ENCODE peak calls at places on chromosomes 7 and 10, in five cellular contexts. L is cardiac muscle cell, E is NT2/D1, P is breast epithelium, R is right lobe of liver. U is an unnamed sample. For H3K36me3, the result is how much of the 10 kb centered on the place peaks cover.

GRCh38 chr10:129725011-129725410 is 239.1 kb downstream of the EBF3 start:
- DNase-seq in L (no peak), E (no peak), P (no peak), R (peak), U (no peak)

GRCh38 chr7:135490783-135491182 is 19.1 kb downstream of the CNOT4 start:
- DNase-seq in L (peak), E (no peak), P (no peak), R (no peak), U (peak)

GRCh38 chr7:46072722-46073121 is 151.7 kb upstream of the IGFBP3 start:
- DNase-seq in L (no peak), E (no peak), P (no peak), R (no peak), U (no peak)

GRCh38 chr7:14834456-14834855 is 68.1 kb downstream of the DGKB start:
- DNase-seq in L (no peak), E (no peak), P (no peak), R (no peak), U (no peak)

GRCh38 chr7:135508853-135509588 is 881 bp downstream of the CNOT4 start:
- DNase-seq in L (peak), E (no peak), P (no peak), R (no peak), U (peak)

GRCh38 chr7:48938539-48938938 is 14.2 kb downstream of the CDC14C start:
- DNase-seq in L (no peak), E (no peak), P (no peak), R (no peak), U (no peak)

GRCh38 chr7:32204361-32205018 is 134.3 kb upstream of the PDE1C start:
- DNase-seq in L (peak), E (peak), P (peak), R (no peak), U (peak)

GRCh38 chr10:119273413-119273812 is 66.0 kb downstream of the GRK5 start:
- DNase-seq in L (no peak), E (no peak), P (no peak), R (no peak), U (no peak)

GRCh38 chr10:86905429-86905828 is 52.0 kb downstream of the MMRN2 start:
- DNase-seq in L (no peak), E (no peak), P (no peak), R (no peak), U (no peak)

GRCh38 chr7:66047426-66047825 is 28.2 kb upstream of the ASL start:
- DNase-seq in L (no peak), E (no peak), P (no peak), R (no peak), U (no peak)

GRCh38 chr10:51198170-51198569 is 123.9 kb downstream of the PRKG1 start:
- DNase-seq in L (no peak), E (no peak), P (no peak), R (no peak), U (no peak)

GRCh38 chr10:29858352-29859267 is 200.8 kb downstream of the JCAD start:
- DNase-seq in L (peak), E (peak), P (peak), R (peak), U (peak)

GRCh38 chr10:131207584-131208532 is 103.7 kb downstream of the TCERG1L start:
- DNase-seq in L (no peak), E (no peak), P (no peak), R (no peak), U (no peak)

GRCh38 chr7:69208848-69209247 is 389.4 kb upstream of the AUTS2 start:
- DNase-seq in L (no peak), E (no peak), P (no peak), R (no peak), U (no peak)

GRCh38 chr10:118309911-118310310 is 32.2 kb downstream of the FAM204A start:
- DNase-seq in L (no peak), E (no peak), P (no peak), R (no peak), U (no peak)

GRCh38 chr10:46543379-46544014 is 13.0 kb downstream of the GPRIN2 start:
- DNase-seq in L (no peak), E (no peak), P (no peak), R (no peak), U (no peak)

GRCh38 chr7:1017586-1018333 is 26.6 kb upstream of the GPR146 start:
- DNase-seq in L (no peak), E (no peak), P (no peak), R (no peak), U (no peak)

GRCh38 chr7:39592586-39592985 is 26.4 kb downstream of the YAE1 start:
- DNase-seq in L (no peak), E (no peak), P (no peak), R (no peak), U (no peak)

GRCh38 chr7:24738577-24738976 is 18.7 kb downstream of the GSDME start:
- DNase-seq in L (no peak), E (no peak), P (no peak), R (no peak), U (no peak)

GRCh38 chr10:59057350-59057749 is 119.1 kb upstream of the PHYHIPL start:
- DNase-seq in L (peak), E (no peak), P (no peak), R (no peak), U (no peak)

GRCh38 chr10:72419241-72419640 is 64.5 kb upstream of the DNAJB12 start:
- DNase-seq in L (no peak), E (no peak), P (no peak), R (no peak), U (no peak)

GRCh38 chr10:42972946-42973345 is 103.9 kb upstream of the RET start:
- DNase-seq in L (no peak), E (no peak), P (no peak), R (no peak), U (no peak)
- H3K36me3 ChIP-seq in L (under half), E (under half), P (under half), R (under half), U (under half)

GRCh38 chr7:26038201-26038990 is 113.6 kb upstream of the NFE2L3 start:
- DNase-seq in L (peak), E (no peak), P (no peak), R (no peak), U (no peak)

GRCh38 chr7:26040085-26040484 is 111.9 kb upstream of the NFE2L3 start:
- DNase-seq in L (no peak), E (no peak), P (no peak), R (no peak), U (no peak)

GRCh38 chr7:26036092-26036491 is 115.9 kb upstream of the NFE2L3 start:
- DNase-seq in L (no peak), E (no peak), P (no peak), R (no peak), U (no peak)

GRCh38 chr7:26034386-26034785 is 117.6 kb upstream of the NFE2L3 start:
- DNase-seq in L (no peak), E (no peak), P (no peak), R (no peak), U (no peak)

DNA sequence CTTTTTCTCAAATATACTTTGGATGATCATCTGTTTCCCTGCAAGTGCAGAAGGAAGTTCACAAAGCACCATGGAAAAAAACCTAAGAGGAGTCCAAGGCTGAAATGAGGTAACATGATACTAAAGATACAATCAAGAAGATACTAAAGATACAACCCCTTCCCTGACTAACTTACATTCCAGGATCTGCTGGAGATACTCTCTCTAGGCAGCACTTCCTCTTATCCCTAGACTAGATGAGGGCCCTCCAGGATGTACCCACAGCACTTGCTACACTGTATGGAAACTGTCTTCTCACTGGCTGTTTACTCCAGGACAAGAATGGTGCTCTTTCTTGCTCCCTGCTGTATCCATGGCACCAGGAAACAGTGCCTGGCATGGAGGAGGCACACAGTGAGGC is 116.4 kb upstream of the NFE2L3 start:
- DNase-seq in L (no peak), E (no peak), P (no peak), R (no peak), U (no peak)
- H3K36me3 ChIP-seq in L (under half), E (under half), P (under half), R (under half), U (under half)

DNA sequence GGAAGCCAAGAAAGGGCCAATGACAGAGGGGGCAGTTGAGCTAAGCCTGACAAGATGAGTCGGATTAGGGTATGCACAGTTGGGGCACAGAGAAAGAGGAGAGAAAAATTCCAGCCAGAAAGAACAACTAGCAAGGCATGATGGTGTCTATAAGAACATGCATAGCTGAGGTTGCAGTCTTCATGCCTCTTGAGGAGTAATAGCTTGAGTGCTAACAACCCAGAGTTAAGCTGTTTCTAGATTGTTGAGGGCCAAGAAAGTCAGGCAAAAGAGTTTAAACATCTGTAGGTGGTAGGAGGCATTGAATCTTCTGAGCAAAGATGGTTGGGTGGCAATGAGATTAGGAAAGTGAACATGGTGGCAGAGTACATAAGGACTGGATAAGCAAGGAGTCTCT is 145.8 kb downstream of the PLXNA4 start:
- DNase-seq in L (no peak), E (no peak), P (no peak), R (no peak), U (no peak)
- H3K36me3 ChIP-seq in L (under half), E (under half), P (under half), R (under half), U (under half)

GRCh38 chr10:94103902-94104301 is 110.2 kb downstream of the PLCE1 start:
- DNase-seq in L (no peak), E (no peak), P (no peak), R (no peak), U (no peak)
- H3K36me3 ChIP-seq in L (under half), E (under half), P (under half), R (under half), U (under half)

DNA sequence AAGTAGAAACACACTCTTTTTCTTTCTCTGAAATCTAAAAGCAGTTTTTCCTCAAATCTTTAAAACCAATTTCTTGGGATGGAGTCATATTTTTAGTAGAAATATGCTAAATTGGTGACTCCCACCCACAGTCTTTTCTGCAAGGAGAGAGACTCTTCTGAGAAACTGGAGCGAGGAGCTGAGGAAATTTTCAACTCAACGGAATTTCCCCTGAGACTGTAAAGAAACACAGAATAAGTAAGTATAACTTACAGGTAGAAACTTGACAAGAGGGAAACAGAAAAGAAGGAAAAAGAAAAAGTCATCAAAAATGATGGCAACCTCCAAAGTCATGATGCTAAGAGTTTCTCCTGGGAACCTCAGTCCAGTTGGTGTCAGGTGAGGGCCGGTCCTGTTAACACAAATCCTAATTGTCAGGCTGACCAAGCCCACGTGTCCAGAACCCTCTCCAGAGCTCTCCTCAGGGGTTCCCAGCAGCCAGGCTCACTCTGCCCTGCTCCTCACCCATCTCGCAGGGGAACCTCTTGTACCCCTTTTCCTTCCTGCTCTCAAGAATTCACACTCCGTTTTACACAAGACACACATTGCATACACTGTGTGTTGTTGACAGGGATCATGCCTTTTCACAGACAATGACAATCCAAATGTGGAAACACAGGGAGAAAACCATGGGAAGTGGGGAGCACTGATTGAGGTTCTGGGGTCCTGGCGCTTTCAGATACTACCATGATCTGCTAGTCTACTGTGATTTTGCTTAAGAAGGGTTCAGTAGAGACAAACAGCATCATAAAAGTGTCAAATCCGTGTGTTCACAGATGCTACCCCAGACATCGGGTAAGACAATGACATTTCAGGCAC is 16.3 kb downstream of the IL2RA start:
- DNase-seq in L (no peak), E (no peak), P (no peak), R (no peak), U (peak)
- H3K36me3 ChIP-seq in L (under half), E (under half), P (under half), R (under half), U (under half)

DNA sequence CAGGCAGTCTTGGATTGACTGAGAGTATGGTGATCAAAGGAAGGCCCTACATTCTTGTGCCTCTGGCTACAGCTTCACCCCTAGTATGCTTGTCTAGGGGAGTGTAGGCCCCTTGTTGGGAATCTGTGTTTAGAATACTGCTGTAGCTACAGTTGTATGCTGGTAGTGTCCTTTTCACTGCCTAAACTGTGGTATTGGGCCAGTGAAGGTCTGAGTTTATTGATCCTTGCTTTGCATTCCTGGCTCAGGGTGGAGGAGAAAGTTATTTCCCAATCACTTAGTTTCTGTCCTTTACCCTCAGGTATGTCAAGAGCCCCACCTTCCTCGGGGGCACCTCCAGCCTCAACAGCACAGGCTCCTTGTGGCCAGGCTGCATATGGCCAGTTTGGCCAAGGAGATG is 6.6 kb downstream of the SEC24C start:
- DNase-seq in L (no peak), E (no peak), P (no peak), R (no peak), U (no peak)
- H3K36me3 ChIP-seq in L (under half), E (half or more), P (under half), R (under half), U (under half)

DNA sequence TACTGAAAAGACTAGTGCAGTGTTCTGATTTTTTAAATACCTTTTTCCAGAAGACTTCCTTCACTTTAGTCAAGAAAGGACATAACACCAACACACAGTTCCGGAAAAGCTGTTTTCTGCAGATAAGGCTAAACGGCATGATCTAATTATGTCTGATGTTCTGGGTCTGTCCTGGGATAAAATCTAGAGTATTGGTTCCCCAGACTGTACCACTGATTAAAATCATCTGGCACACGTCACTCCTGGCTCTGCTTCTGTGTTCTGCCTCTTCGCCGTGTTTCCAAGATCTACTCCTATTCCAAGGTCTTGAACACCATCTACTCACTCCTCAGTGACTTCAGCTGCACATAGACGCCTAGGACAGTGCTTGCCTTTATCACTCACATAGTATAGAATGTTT is 100.8 kb upstream of the SFMBT2 start:
- DNase-seq in L (no peak), E (no peak), P (no peak), R (no peak), U (no peak)
- H3K36me3 ChIP-seq in L (under half), E (under half), P (under half), R (under half), U (under half)

GRCh38 chr10:102656791-102657371 is 12.6 kb downstream of the TRIM8 start:
- DNase-seq in L (no peak), E (no peak), P (no peak), R (peak), U (no peak)
- H3K36me3 ChIP-seq in L (under half), E (half or more), P (under half), R (under half), U (under half)

GRCh38 chr7:139626817-139627216 is 103.3 kb downstream of the CLEC2L start:
- DNase-seq in L (no peak), E (no peak), P (no peak), R (no peak), U (no peak)
- H3K36me3 ChIP-seq in L (under half), E (under half), P (under half), R (under half), U (under half)

DNA sequence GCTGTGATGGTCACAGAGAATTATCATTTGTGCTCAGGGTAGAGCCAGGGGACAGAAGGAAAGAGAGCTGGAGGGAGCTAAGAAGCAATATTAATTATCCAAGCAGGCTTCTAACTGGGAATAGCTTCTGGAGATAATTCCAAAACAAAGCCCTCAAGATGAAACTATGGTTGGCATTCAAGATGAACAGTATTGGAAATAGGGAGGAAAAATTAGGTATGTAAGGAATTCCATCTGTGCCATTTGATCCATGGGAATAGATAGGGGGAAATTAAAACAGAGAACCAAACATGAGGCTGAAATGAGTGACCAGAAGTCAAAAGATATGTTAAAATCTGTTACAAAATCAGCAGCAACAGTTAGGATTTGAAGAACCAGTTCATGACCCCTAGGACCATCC is 75.3 kb downstream of the NDUFB2 start:
- DNase-seq in L (no peak), E (no peak), P (no peak), R (no peak), U (no peak)
- H3K36me3 ChIP-seq in L (under half), E (under half), P (under half), R (under half), U (under half)